ENCODE peak calls at places on chromosomes 5 and 9, in ten cellular contexts. A is amniotic epithelial cell, N is brain microvascular endothelial cell, V is Calu3, D is HTR-8/SVneo, Y is HS-5, X is fibroblast of lung, T is COR-L47, L is HT-29, I is iris pigment epithelial cell. R is an unnamed sample.

GRCh38 chr5:66849803-66850202 is 253.6 kb downstream of the MAST4 start:
- DNase-seq in A (peak), I (peak), T (no peak), V (no peak), L (no peak), Y (peak), D (no peak), N (peak), X (no peak), R (peak)

GRCh38 chr5:159695741-159696294 is 220.5 kb upstream of the ADRA1B start:
- DNase-seq in N (no peak), T (no peak), I (no peak), L (no peak), D (no peak), Y (no peak), A (no peak), V (no peak), X (no peak), R (no peak)

GRCh38 chr9:100167176-100167575 is 68.1 kb downstream of the INVS start:
- DNase-seq in D (no peak), V (no peak), T (no peak), A (peak), N (peak), L (no peak), X (no peak), Y (no peak), I (peak), R (peak)

GRCh38 chr9:83266618-83267543 is 203.9 kb upstream of the RASEF start:
- DNase-seq in V (peak), X (no peak), Y (peak), D (no peak), A (no peak), L (no peak), T (no peak), I (no peak), N (peak), R (peak)

GRCh38 chr9:132023409-132024180 is 56.1 kb downstream of the MED27 start:
- DNase-seq in A (no peak), I (no peak), X (no peak), L (no peak), N (no peak), Y (no peak), T (peak), V (no peak), D (no peak), R (no peak)

GRCh38 chr9:16864741-16865434 is 5.6 kb downstream of the BNC2 start:
- DNase-seq in I (peak), D (no peak), A (peak), N (no peak), V (no peak), Y (no peak), X (peak), T (no peak), L (no peak), R (peak)

GRCh38 chr9:115952667-115953316 is 200.8 kb upstream of the PAPPA start:
- DNase-seq in V (no peak), L (no peak), X (peak), A (peak), I (peak), Y (peak), T (no peak), D (no peak), N (peak), R (peak)

GRCh38 chr5:124404796-124405195 is 341.6 kb downstream of the ZNF608 start:
- DNase-seq in A (no peak), Y (no peak), L (no peak), D (no peak), I (no peak), T (no peak), V (no peak), X (no peak), N (no peak), R (no peak)

GRCh38 chr9:129964901-129965734 is 77.9 kb downstream of the FNBP1 start:
- DNase-seq in D (no peak), X (peak), L (no peak), Y (no peak), V (no peak), I (peak), A (peak), N (peak), T (no peak), R (peak)

GRCh38 chr9:38018230-38018963 is 50.6 kb downstream of the SHB start:
- DNase-seq in L (no peak), Y (no peak), T (no peak), D (no peak), I (no peak), A (no peak), V (no peak), N (no peak), X (no peak), R (no peak)

GRCh38 chr5:59592101-59592500 is 301.4 kb downstream of the PDE4D start:
- DNase-seq in D (no peak), Y (no peak), A (peak), X (peak), T (no peak), I (peak), L (no peak), V (no peak), N (peak), R (no peak)

GRCh38 chr9:82865524-82865923 is 197.4 kb downstream of the RASEF start:
- DNase-seq in A (no peak), X (no peak), D (no peak), Y (no peak), T (no peak), V (no peak), N (no peak), L (no peak), I (no peak), R (no peak)

GRCh38 chr9:99375481-99375880 is 153.4 kb downstream of the SEC61B start:
- DNase-seq in L (no peak), X (no peak), T (no peak), D (no peak), Y (no peak), V (no peak), N (no peak), A (no peak), I (peak), R (peak)

GRCh38 chr5:30479104-30479503 is 714.4 kb upstream of the CDH6 start:
- DNase-seq in D (no peak), X (no peak), I (no peak), A (no peak), T (no peak), V (no peak), L (no peak), Y (no peak), N (no peak), R (no peak)

GRCh38 chr5:35082530-35082929 is 34.8 kb upstream of the AGXT2 start:
- DNase-seq in X (no peak), D (no peak), A (no peak), I (no peak), V (no peak), L (no peak), T (no peak), N (no peak), Y (no peak), R (no peak)